ENCODE peak calls at places on chromosomes 3 and 15, in seven cellular contexts. X, D, T, L, Z, Q and P are unnamed samples.

GRCh38 chr3:50450135-50450911 is 53.1 kb downstream of the CACNA2D2 start:
- DNase-seq in X (no peak), D (peak; percentile 71), T (peak; percentile 45), L (no peak), Z (peak; percentile 65), Q (peak; percentile 32), P (no peak)

GRCh38 chr15:74821091-74821789 is 5.2 kb upstream of the CPLX3 start:
- DNase-seq in X (peak; percentile 94), D (no peak), T (no peak), L (no peak), Z (no peak), Q (no peak), P (no peak)

GRCh38 chr15:80992436-80992835 is 2.8 kb upstream of the MESD start:
- DNase-seq in X (no peak), D (no peak), T (no peak), L (no peak), Z (no peak), Q (no peak), P (no peak)

GRCh38 chr15:65081758-65082157 is 5.2 kb downstream of the KBTBD13 start:
- DNase-seq in X (no peak), D (no peak), T (no peak), L (no peak), Z (no peak), Q (no peak), P (no peak)

GRCh38 chr3:23129817-23130216 is 73.3 kb upstream of the UBE2E2 start:
- DNase-seq in X (no peak), D (no peak), T (peak; percentile 51), L (no peak), Z (no peak), Q (no peak), P (no peak)

GRCh38 chr3:22922317-22922716 is 280.8 kb upstream of the UBE2E2 start:
- DNase-seq in X (peak; percentile 57), D (no peak), T (no peak), L (no peak), Z (no peak), Q (no peak), P (no peak)

GRCh38 chr3:114404590-114404989 is 110.8 kb downstream of the TIGIT start:
- DNase-seq in X (no peak), D (no peak), T (no peak), L (no peak), Z (no peak), Q (no peak), P (no peak)

GRCh38 chr15:95025924-95026728 is 794.8 kb downstream of the MCTP2 start:
- DNase-seq in X (peak; percentile 19), D (no peak), T (peak; percentile 56), L (no peak), Z (peak; percentile 18), Q (peak; percentile 18), P (no peak)

GRCh38 chr15:44468713-44469385 is 41.4 kb downstream of the CTDSPL2 start:
- DNase-seq in X (no peak), D (no peak), T (no peak), L (peak; percentile 4), Z (no peak), Q (no peak), P (no peak)

GRCh38 chr3:141529256-141530132 is 42.7 kb downstream of the RASA2 start:
- DNase-seq in X (no peak), D (no peak), T (no peak), L (no peak), Z (no peak), Q (no peak), P (no peak)

DNA sequence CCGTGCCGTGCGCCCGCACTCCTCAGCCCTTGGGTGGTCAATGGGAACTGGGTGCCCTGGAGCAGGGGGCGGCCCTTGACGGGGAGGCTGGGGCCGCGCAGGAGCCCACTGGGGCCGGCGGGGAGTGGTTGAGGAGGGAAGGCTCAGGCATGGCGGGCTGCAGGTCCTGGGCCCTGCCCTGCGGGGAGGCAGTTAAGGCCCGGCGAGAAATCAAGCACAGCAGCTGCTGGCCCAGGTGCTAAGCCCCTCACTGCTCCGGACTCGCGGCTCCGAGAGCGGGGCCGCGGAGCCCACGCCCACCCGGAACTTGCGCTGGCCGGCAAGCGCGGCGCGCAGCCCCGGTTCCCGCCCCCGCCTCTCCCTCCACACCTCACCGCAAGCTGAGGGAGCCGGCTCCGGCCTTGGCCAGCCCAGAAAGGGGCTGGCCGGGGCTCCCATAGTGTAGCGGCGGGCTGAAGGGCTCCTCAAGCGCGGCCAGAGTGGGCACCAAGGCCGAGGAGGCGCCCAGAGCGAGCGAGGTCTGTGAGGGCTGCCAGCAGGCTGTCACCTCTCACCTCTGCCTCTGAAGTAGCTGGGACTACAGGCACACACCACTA is 7.8 kb downstream of the GP9 start:
- DNase-seq in X (no peak), D (no peak), T (no peak), L (no peak), Z (no peak), Q (peak; percentile 35), P (no peak)
- H3K4me3 ChIP-seq in X (no peak overlapping the region), D (peak overlapping the region; percentile 23), T (no peak overlapping the region), L (peak overlapping the region; percentile 36), Z (peak overlapping the region; percentile 50), Q (no peak overlapping the region), P (peak overlapping the region; percentile 45)

GRCh38 chr15:66702035-66702769 is at the start of gene SMAD6:
- DNase-seq in X (peak; percentile 98), D (peak; percentile 95), T (peak; percentile 98), L (peak; percentile 95), Z (peak; percentile 93), Q (peak; percentile 95), P (peak; percentile 80)

GRCh38 chr15:66703540-66703941 is 1.5 kb downstream of the SMAD6 start:
- DNase-seq in X (peak; percentile 66), D (peak; percentile 64), T (peak; percentile 42), L (no peak), Z (peak; percentile 39), Q (peak; percentile 47), P (no peak)

GRCh38 chr15:66704019-66704782 is 2.2 kb downstream of the SMAD6 start:
- DNase-seq in X (peak; percentile 60), D (no peak), T (no peak), L (no peak), Z (no peak), Q (peak; percentile 21), P (no peak)

GRCh38 chr15:66701422-66702034 is 508 bp upstream of the SMAD6 start:
- DNase-seq in X (no peak), D (peak; percentile 84), T (no peak), L (no peak), Z (peak; percentile 53), Q (no peak), P (no peak)

DNA sequence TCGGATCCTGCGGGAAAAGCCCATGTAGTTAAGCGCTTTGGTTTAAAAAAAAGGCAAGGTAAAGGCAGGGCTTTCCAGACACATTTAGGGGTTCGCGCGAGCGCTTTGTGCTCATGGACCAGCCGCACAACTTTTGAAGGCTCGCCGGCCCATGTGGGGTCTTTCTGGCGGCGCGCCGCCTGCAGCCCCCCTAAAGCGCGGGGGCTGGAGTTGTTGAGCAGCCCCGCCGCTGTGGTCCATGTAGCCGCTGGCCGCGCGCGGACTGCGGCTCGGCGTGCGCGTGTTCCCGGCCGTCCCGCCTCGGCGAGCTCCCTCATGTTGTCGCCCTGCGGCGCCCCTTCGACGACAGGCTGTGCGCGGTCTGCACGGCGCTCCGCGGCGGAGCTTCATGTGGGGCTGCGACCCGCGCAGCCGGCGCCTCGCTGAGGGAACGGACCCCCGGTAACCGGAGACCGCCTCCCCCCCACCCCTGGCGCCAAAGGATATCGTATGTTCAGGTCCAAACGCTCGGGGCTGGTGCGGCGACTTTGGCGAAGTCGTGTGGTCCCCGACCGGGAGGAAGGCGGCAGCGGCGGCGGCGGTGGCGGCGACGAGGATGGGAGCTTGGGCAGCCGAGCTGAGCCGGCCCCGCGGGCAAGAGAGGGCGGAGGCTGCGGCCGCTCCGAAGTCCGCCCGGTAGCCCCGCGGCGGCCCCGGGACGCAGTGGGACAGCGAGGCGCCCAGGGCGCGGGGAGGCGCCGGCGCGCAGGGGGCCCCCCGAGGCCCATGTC is 919 bp downstream of the SMAD6 start:
- DNase-seq in X (peak; percentile 46), D (peak; percentile 68), T (peak; percentile 56), L (no peak), Z (peak; percentile 29), Q (peak; percentile 36), P (no peak)
- TF ChIP-seq CTCF in X (no peak), D (no peak), T (no peak), L (no peak), Z (no peak), Q (no peak), P (no peak)

DNA sequence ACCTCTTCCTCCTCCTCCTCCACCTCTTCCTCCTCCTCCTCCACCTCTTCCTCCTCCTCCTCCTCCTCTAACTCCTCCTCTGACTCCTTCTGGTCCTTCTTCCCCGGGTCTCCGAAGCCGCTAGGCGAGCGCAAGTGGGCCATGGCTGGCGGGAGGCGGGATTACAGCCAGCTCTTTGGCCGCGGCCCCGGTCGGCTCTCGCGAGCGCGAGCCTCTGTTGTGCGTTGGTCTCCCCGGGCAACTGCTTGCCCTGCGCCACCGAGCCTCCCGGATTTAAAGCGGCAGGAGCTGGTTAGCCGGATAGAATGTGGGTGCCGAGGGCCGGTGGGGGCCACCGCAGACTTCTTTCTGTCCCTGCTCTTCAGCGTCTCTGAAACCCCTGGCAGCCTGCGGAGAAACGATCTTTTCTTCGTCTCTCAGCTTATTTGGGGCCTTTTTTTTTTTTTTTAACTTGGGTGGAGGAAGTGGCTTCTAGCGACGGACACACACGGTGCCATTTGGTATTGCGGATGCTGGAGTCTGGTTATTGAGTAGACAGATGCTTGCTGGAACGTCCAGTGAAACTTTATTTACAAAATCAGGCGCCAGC is at the start of gene ERICH6:
- DNase-seq in X (peak; percentile 90), D (peak; percentile 94), T (peak; percentile 95), L (peak; percentile 28), Z (peak; percentile 93), Q (peak; percentile 93), P (peak; percentile 42)
- H3K4me3 ChIP-seq in X (peak within 1 kb of the TSS; percentile 73), D (peak within 1 kb of the TSS; percentile 67), T (peak within 1 kb of the TSS; percentile 77), L (peak within 1 kb of the TSS; percentile 75), Z (peak within 1 kb of the TSS; percentile 75), Q (peak within 1 kb of the TSS; percentile 73), P (peak within 1 kb of the TSS; percentile 65)

GRCh38 chr3:94317054-94317453 is 254.2 kb downstream of the NSUN3 start:
- DNase-seq in X (no peak), D (no peak), T (no peak), L (no peak), Z (no peak), Q (no peak), P (no peak)
- TF ChIP-seq CTCF in X (no peak), D (no peak), T (no peak), L (no peak), Z (no peak), Q (no peak), P (no peak)

GRCh38 chr3:134313839-134314587 is 60.2 kb downstream of the AMOTL2 start:
- DNase-seq in X (no peak), D (no peak), T (no peak), L (no peak), Z (no peak), Q (no peak), P (no peak)
- H3K4me3 ChIP-seq in X (no peak overlapping the region), D (peak overlapping the region; percentile 65), T (peak overlapping the region; percentile 57), L (peak overlapping the region; percentile 59), Z (peak overlapping the region; percentile 64), Q (no peak overlapping the region), P (peak overlapping the region; percentile 62)

GRCh38 chr3:139715736-139716135 is 38.0 kb upstream of the NMNAT3 start:
- DNase-seq in X (no peak), D (no peak), T (no peak), L (no peak), Z (no peak), Q (no peak), P (no peak)

GRCh38 chr3:139716908-139717485 is 39.2 kb upstream of the NMNAT3 start:
- DNase-seq in X (no peak), D (no peak), T (no peak), L (no peak), Z (no peak), Q (no peak), P (no peak)

GRCh38 chr3:139721370-139721769 is 43.6 kb upstream of the NMNAT3 start:
- DNase-seq in X (no peak), D (no peak), T (no peak), L (no peak), Z (no peak), Q (no peak), P (no peak)

GRCh38 chr3:139718415-139718814 is 40.6 kb upstream of the NMNAT3 start:
- DNase-seq in X (no peak), D (no peak), T (peak; percentile 69), L (no peak), Z (peak; percentile 33), Q (peak; percentile 59), P (no peak)
- TF ChIP-seq CTCF in X (peak; percentile 23), D (peak; percentile 40), T (peak; percentile 52), L (peak; percentile 66), Z (peak; percentile 38), Q (peak; percentile 70), P (peak; percentile 91)